ENCODE peak calls at places on chromosomes 3 and 15, in four cellular contexts. M, R, G and U are unnamed samples.

GRCh38 chr3:55198554-55198953 is 270.7 kb upstream of the LRTM1 start:
- DNase-seq in R (peak), M (peak), G (peak), U (peak)

GRCh38 chr3:115903843-115904242 is 280.5 kb downstream of the GAP43 start:
- DNase-seq in R (peak), G (no peak), M (no peak), U (no peak)

GRCh38 chr3:167375478-167375877 is 4.6 kb downstream of the ZBBX start:
- DNase-seq in R (no peak), M (no peak), G (no peak), U (no peak)

GRCh38 chr15:58537033-58537432 is 105.2 kb downstream of the LIPC start:
- DNase-seq in M (no peak), R (no peak), G (no peak), U (no peak)

GRCh38 chr3:45553469-45553974 is 41.0 kb upstream of the LIMD1 start:
- DNase-seq in R (peak), G (peak), M (peak), U (no peak)

GRCh38 chr3:12695112-12695511 is 31.2 kb upstream of the RAF1 start:
- DNase-seq in G (no peak), M (no peak), R (no peak), U (no peak)

GRCh38 chr3:40387001-40387894 is at the start of gene ENTPD3:
- DNase-seq in M (no peak), G (no peak), R (peak), U (no peak)

GRCh38 chr3:42605550-42606173 is 5.2 kb downstream of the NKTR start:
- DNase-seq in G (no peak), R (peak), M (no peak), U (no peak)

GRCh38 chr3:184741798-184742675 is 30.2 kb upstream of the MAGEF1 start:
- DNase-seq in G (no peak), R (no peak), M (no peak), U (no peak)

GRCh38 chr15:42226648-42227047 is 18.5 kb upstream of the VPS39 start:
- DNase-seq in G (no peak), M (no peak), R (no peak), U (no peak)

GRCh38 chr3:188827593-188827992 is 344.2 kb upstream of the TPRG1 start:
- DNase-seq in R (peak), G (peak), M (no peak), U (no peak)

GRCh38 chr15:90013503-90013937 is 12.4 kb downstream of the ZNF710 start:
- DNase-seq in G (no peak), M (no peak), R (no peak), U (no peak)

GRCh38 chr15:65738649-65739048 is 53.4 kb downstream of the DENND4A start:
- DNase-seq in R (no peak), M (no peak), G (no peak), U (no peak)

GRCh38 chr3:141370065-141370533 is 1.8 kb downstream of the ZBTB38 start:
- DNase-seq in M (peak), G (peak), R (peak), U (peak)

GRCh38 chr3:152200476-152201422 is 68.0 kb upstream of the MBNL1 start:
- DNase-seq in R (no peak), G (no peak), M (no peak), U (no peak)

GRCh38 chr3:15601399-15602145 is at the start of the genes BTD and HACL1:
- DNase-seq in R (peak), G (peak), M (peak), U (peak)

GRCh38 chr3:46986782-46987484 is 7.5 kb downstream of the NBEAL2 start:
- DNase-seq in M (no peak), G (no peak), R (no peak), U (no peak)

GRCh38 chr3:171982829-171983228 is 56.5 kb upstream of the FNDC3B start:
- DNase-seq in R (peak), M (peak), G (peak), U (no peak)

GRCh38 chr3:40086890-40087884 is 222.3 kb upstream of the EIF1B start:
- DNase-seq in G (no peak), R (no peak), M (no peak), U (no peak)

GRCh38 chr3:138479355-138479964 is 45.0 kb downstream of the ESYT3 start:
- DNase-seq in R (peak), M (peak), G (peak), U (no peak)

GRCh38 chr3:86954226-86954625 is 36.7 kb downstream of the VGLL3 start:
- DNase-seq in G (no peak), R (no peak), M (no peak), U (no peak)

GRCh38 chr3:86951343-86951742 is 39.6 kb downstream of the VGLL3 start:
- DNase-seq in M (peak), R (peak), G (peak), U (no peak)

GRCh38 chr3:86950717-86951116 is 40.2 kb downstream of the VGLL3 start:
- DNase-seq in G (no peak), M (no peak), R (no peak), U (no peak)

GRCh38 chr3:86958534-86958933 is 32.4 kb downstream of the VGLL3 start:
- DNase-seq in G (peak), R (peak), M (peak), U (peak)

DNA sequence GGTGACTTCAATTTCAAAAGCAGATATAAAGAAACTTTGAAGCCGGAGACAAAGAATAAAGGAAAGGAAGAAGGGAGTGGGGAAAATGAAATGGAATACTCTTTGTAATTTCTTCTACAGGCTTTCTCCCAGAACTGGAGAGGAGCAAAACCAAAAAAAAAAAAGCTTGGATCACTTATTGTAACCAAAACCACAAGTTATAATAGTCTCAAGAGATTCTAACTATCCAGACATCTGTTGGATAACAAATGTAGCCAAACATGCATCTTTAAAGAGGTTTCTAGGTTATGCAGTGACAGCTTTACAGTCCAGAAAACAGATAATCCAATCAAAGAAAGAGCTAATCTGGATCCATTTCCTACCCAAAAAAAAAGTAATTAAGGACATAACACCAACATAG is 36.2 kb downstream of the VGLL3 start:
- DNase-seq in M (no peak), R (peak), G (peak), U (no peak)
- H3K4me3 ChIP-seq in M (no peak), R (no peak), G (no peak), U (no peak)

GRCh38 chr15:48498828-48499227 is 146.7 kb downstream of the FBN1 start:
- DNase-seq in R (no peak), G (no peak), M (no peak), U (no peak)
- TF ChIP-seq CTCF in R (no peak), G (no peak), M (no peak), U (no peak)

GRCh38 chr3:139540686-139541085 is 1.1 kb upstream of the RBP1 start:
- DNase-seq in G (no peak), R (no peak), M (no peak), U (no peak)

GRCh38 chr3:139534992-139535879 is 4.3 kb downstream of the RBP1 start:
- DNase-seq in R (peak), M (peak), G (peak), U (no peak)

GRCh38 chr3:139538733-139539132 is 809 bp downstream of the RBP1 start:
- DNase-seq in R (peak), G (peak), M (peak), U (no peak)

GRCh38 chr3:139537325-139537724 is 2.2 kb downstream of the RBP1 start:
- DNase-seq in R (peak), M (peak), G (peak), U (no peak)

DNA sequence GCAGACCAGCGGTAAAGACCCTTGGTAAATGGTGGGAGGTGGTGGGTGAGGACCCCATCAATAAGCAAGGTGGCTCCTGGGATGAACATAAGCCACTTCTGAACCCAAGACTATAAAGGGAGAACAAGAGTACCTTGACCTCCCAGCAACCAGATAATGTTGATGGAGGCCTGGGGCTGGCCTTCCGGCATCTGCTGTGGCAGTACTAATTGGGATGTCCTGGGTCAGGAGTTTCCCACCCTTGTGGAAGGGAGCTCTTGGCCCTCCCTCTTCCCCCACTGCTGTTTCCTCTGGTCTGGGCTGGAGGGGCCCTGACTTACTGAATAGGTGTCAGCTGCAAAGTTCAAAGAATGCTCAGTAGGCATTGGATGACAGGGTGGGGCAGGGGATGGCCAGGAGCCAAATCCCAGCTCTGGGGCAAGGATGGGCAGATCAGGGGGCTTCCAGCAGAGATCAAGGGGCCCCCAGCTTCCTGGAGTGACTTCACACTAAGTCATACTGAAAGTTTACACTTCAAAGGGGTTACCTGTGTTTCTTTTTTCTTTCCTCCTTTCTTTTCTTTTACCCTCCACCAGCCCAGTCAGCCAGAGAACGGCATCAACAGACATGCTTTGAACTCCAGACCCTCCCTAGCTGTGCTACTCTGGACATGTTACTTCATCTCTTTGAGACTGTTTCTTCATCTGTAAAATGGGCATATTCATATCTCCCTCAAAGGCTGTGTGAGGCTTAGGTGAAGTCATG is 1.6 kb downstream of the RBP1 start:
- DNase-seq in R (no peak), G (no peak), M (no peak), U (no peak)
- H3K4me3 ChIP-seq in R (no peak), G (peak), M (peak), U (no peak)

GRCh38 chr15:71109130-71109529 is 6.1 kb upstream of the THSD4 start:
- DNase-seq in R (peak), G (peak), M (peak), U (peak)
- TF ChIP-seq CTCF in R (peak), G (peak), M (peak), U (peak)

DNA sequence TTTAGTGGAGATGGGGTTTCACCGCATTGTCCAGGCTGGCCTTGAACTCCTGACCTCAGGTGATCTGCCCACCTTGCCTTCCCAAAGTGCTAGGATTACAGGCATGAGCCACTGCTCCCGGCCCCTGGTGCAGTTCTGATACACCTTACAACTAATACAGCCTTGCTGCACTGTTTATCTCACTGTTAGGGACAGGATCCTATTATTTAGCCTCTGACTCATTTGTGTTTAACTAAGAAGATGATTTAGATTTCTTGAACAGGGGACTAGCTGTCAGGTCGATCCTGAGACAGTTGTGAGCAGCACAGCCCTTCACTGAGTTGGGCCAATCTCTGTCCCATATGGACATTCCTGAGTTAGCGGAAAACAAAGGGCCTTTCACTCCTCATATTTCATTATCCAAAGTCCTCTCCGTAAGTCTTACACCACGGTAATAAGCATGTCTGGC is 19.2 kb downstream of the GYG1 start:
- DNase-seq in G (no peak), M (no peak), R (peak), U (no peak)
- H3K4me3 ChIP-seq in G (no peak), M (no peak), R (no peak), U (no peak)

DNA sequence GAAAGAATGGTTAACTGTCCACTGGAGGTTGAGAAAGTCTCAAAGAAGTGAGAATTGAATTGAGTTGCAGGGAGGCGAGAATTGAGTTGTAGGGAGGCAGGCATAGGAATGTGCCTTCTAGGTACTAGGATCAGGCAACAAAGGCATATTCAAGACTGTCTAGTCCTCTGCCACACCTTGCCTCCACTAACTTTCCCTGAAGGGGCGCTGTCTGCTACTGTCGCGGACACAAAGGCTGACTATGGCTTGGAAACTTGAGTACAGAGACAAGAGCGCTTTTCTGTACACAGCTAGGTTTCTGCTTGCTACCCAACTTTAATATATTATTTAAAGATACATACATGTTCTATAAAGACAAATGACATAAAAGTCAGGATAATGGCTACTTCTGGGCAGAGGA is 10.4 kb upstream of the FBXL22 start:
- DNase-seq in M (no peak), R (no peak), G (no peak), U (no peak)
- TF ChIP-seq CTCF in M (no peak), R (no peak), G (no peak), U (no peak)

DNA sequence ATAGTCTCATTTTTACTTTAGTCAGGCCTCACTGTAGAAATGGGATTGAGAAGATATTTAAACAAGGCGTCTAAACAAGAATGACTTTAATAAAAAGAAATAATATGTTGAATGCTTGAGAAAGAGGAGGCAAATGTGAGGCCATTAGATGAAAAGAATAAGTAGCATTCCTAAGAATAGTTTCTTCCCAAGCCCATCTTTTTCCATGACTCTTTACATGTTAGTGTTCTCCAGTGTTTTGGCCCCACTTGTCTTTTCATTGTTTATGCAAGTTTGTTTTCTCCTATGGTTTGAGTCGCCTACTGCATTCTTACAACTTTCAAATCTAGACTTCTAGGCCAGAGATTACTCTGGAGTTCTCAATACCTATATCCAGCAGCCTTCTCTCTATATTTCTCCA is 39.0 kb downstream of the TSC22D2 start:
- DNase-seq in M (no peak), G (no peak), R (peak), U (no peak)
- H3K4me3 ChIP-seq in M (no peak), G (no peak), R (no peak), U (no peak)

GRCh38 chr3:76723366-76723765 is 316.5 kb upstream of the ROBO2 start:
- DNase-seq in R (no peak), G (no peak), M (no peak), U (no peak)

GRCh38 chr3:76726034-76726433 is 313.9 kb upstream of the ROBO2 start:
- DNase-seq in R (no peak), M (no peak), G (no peak), U (no peak)

GRCh38 chr3:76728411-76728810 is 311.5 kb upstream of the ROBO2 start:
- DNase-seq in R (no peak), G (no peak), M (no peak), U (no peak)

GRCh38 chr3:76724706-76725105 is 315.2 kb upstream of the ROBO2 start:
- DNase-seq in G (no peak), R (no peak), M (no peak), U (no peak)

GRCh38 chr3:76724075-76724474 is 315.8 kb upstream of the ROBO2 start:
- DNase-seq in M (no peak), R (no peak), G (no peak), U (no peak)
- TF ChIP-seq CTCF in M (peak), R (no peak), G (no peak), U (no peak)

DNA sequence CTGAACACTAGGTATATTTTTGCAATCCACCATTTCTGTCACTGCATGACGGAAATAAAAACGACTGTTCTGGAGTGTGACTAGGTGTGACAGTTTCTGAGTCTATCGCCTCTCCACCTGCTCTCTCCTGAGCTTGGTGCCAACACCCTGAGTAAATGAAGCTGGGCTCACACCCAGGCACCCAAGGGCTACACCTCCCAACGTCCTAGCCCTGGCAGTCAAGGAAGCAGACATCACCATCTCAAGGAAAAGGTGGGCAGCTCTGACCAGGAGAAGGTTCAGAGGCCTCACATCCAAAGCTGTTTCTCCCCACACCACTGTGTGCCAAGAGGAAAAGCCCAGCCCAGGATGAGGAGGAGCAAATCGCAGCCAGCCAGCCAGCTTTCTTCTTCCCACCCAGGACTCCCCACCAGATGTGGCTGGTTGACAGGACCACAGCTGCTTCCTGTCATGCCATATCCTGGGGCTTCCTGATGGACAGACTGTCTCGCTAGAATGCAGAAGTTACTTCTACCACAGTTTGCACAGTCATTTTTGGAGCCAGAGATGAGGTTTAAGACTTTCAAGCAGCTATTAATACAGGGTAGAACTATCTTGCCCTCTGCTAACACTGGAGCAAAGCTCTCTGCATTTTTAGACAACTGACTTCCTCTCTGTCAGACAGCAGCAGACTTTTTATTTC is 3.3 kb downstream of the SCAMP2 start:
- DNase-seq in R (no peak), G (no peak), M (no peak), U (no peak)
- H3K4me3 ChIP-seq in R (no peak), G (no peak), M (no peak), U (no peak)

GRCh38 chr3:61248496-61248895 is 2.8 kb downstream of the FHIT start:
- DNase-seq in M (no peak), R (no peak), G (no peak), U (no peak)

GRCh38 chr3:61250784-61251173 is 473 bp downstream of the FHIT start:
- DNase-seq in R (no peak), M (no peak), G (no peak), U (no peak)

GRCh38 chr3:61253756-61254155 is 2.5 kb upstream of the FHIT start:
- DNase-seq in M (no peak), G (no peak), R (no peak), U (no peak)

GRCh38 chr3:61252836-61253235 is 1.6 kb upstream of the FHIT start:
- DNase-seq in M (no peak), G (no peak), R (no peak), U (no peak)

DNA sequence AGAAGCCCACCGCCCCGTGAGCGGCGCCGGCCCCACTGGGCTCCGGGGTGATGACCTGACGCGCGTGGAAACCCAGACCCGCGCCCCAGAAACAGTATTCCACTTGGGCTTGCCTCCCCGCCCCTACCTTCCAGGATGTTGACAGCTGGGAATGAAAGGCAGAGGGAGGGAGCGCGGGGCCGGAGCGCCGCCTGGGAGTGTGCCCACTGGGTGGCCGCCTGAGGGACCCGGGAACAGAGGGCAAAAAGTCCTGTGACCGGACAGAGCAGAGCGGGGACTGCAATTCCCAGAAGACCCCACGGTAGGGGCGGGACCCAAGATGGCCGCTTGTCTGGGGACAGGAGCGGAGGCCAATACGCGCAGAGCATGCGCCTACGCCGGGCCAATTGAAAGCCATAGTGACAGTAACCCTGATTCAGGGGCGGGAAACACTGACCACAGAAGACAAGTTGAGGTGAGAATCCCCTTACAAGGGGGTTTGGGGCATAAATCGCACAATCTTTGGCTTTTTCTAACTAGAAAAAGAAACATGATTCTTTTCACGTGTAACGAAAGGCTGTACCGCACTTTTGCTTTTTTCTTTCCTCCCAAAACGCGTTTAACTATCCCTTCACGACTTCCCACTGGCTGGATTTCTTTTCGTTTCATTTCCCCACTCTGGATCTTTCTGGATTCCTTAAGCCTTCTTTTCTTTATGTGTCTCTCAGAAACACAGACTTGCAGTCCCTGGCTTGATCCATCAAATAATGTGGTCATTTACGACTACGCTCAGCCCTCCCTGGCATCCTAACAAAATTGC is at the start of gene FHIT:
- DNase-seq in R (peak), G (peak), M (peak), U (peak)
- TF ChIP-seq CTCF in R (no peak), G (no peak), M (no peak), U (no peak)